ENCODE peak calls at places on chromosomes 3 and 15, in six cellular contexts. K is endothelial cell; Z is stimulated activated CD8-positive, alpha-beta memory T cell treated with anti-CD3 and anti-CD28 coated beads, Interleukin-2, amount 100 ng/mL, for 1 hour; L is IMR-90; Y is Right ventricle myocardium superior; W is GM23338. E is an unnamed sample.

GRCh38 chr3:57794951-57795350 is 38.8 kb downstream of the SLMAP start:
- DNase-seq in K (no peak), Z (no peak), L (no peak), Y (no peak), W (no peak), E (no peak)

GRCh38 chr3:143848707-143849106 is 439 bp upstream of the SLC9A9 start:
- DNase-seq in K (no peak), Z (no peak), L (no peak), Y (no peak), W (no peak), E (no peak)

GRCh38 chr15:22253676-22254408 is 173.5 kb downstream of the OR4M2 start:
- DNase-seq in K (no peak), Z (no peak), L (no peak), Y (no peak), W (no peak), E (no peak)

GRCh38 chr3:38002291-38002876 is 11.8 kb downstream of the VILL start:
- DNase-seq in K (no peak), Z (no peak), L (no peak), Y (no peak), W (no peak), E (no peak)

GRCh38 chr3:127389415-127389814 is 101.6 kb upstream of the PRR20G start:
- DNase-seq in K (no peak), Z (no peak), L (no peak), Y (no peak), W (no peak), E (no peak)

GRCh38 chr3:184663756-184664155 is 48.1 kb downstream of the MAGEF1 start:
- DNase-seq in K (no peak), Z (no peak), L (no peak), Y (no peak), W (no peak), E (no peak)

GRCh38 chr15:40968290-40969085 is 15.2 kb downstream of the CHAC1 start:
- DNase-seq in K (no peak), Z (no peak), L (no peak), Y (no peak), W (peak; percentile 64), E (no peak)

GRCh38 chr3:183981990-183982658 is 35.6 kb downstream of the ABCC5 start:
- DNase-seq in K (no peak), Z (no peak), L (no peak), Y (no peak), W (no peak), E (no peak)

E was measured in HCEC 1CT.